ENCODE peak calls at places on chromosomes 16 and 17, in seven cellular contexts. One of them, this sample, is unnamed. For H3K4me1, the result is how much of the 10 kb centered on the place peaks cover.

GRCh38 chr16:31003744-31004143 is 6.7 kb downstream of the STX1B start:
- DNase-seq in gastrocnemius medialis: no peak
- DNase-seq in aorta: no peak
- DNase-seq in body of pancreas: no peak
- DNase-seq in stomach: no peak
- DNase-seq in CD8-positive, alpha-beta T cell: no peak
- DNase-seq in uterus: no peak
- DNase-seq in this sample: no peak

GRCh38 chr17:57266842-57267241 is 10.5 kb downstream of the MSI2 start:
- DNase-seq in gastrocnemius medialis: no peak
- DNase-seq in aorta: no peak
- DNase-seq in body of pancreas: no peak
- DNase-seq in stomach: no peak
- DNase-seq in CD8-positive, alpha-beta T cell: no peak
- DNase-seq in uterus: no peak
- DNase-seq in this sample: no peak

GRCh38 chr16:77993586-77993985 is 28.8 kb upstream of the CLEC3A start:
- DNase-seq in gastrocnemius medialis: no peak
- DNase-seq in aorta: no peak
- DNase-seq in body of pancreas: no peak
- DNase-seq in stomach: no peak
- DNase-seq in CD8-positive, alpha-beta T cell: no peak
- DNase-seq in uterus: peak
- DNase-seq in this sample: no peak

GRCh38 chr16:11229906-11230305 is 26.1 kb downstream of the SOCS1 start:
- DNase-seq in gastrocnemius medialis: no peak
- DNase-seq in aorta: no peak
- DNase-seq in body of pancreas: peak
- DNase-seq in stomach: peak
- DNase-seq in CD8-positive, alpha-beta T cell: no peak
- DNase-seq in uterus: no peak
- DNase-seq in this sample: no peak

GRCh38 chr17:82868715-82869131 is 28.9 kb upstream of the ZNF750 start:
- DNase-seq in gastrocnemius medialis: no peak
- DNase-seq in aorta: peak
- DNase-seq in body of pancreas: no peak
- DNase-seq in stomach: no peak
- DNase-seq in CD8-positive, alpha-beta T cell: no peak
- DNase-seq in uterus: no peak
- DNase-seq in this sample: peak

GRCh38 chr17:17349724-17350106 is 46.5 kb downstream of the NT5M start:
- DNase-seq in gastrocnemius medialis: no peak
- DNase-seq in aorta: peak
- DNase-seq in body of pancreas: no peak
- DNase-seq in stomach: no peak
- DNase-seq in CD8-positive, alpha-beta T cell: no peak
- DNase-seq in uterus: no peak
- DNase-seq in this sample: no peak

GRCh38 chr17:28227278-28228108 is 91.5 kb upstream of the TMEM97 start:
- DNase-seq in gastrocnemius medialis: no peak
- DNase-seq in aorta: peak
- DNase-seq in body of pancreas: peak
- DNase-seq in stomach: peak
- DNase-seq in CD8-positive, alpha-beta T cell: no peak
- DNase-seq in uterus: no peak
- DNase-seq in this sample: peak

GRCh38 chr17:17696075-17696474 is 14.8 kb downstream of the RAI1 start:
- DNase-seq in gastrocnemius medialis: no peak
- DNase-seq in aorta: no peak
- DNase-seq in body of pancreas: no peak
- DNase-seq in stomach: no peak
- DNase-seq in CD8-positive, alpha-beta T cell: no peak
- DNase-seq in uterus: no peak
- DNase-seq in this sample: no peak

GRCh38 chr16:20871935-20872815 is 28.0 kb downstream of the DCUN1D3 start:
- DNase-seq in gastrocnemius medialis: no peak
- DNase-seq in aorta: no peak
- DNase-seq in body of pancreas: no peak
- DNase-seq in stomach: no peak
- DNase-seq in CD8-positive, alpha-beta T cell: no peak
- DNase-seq in uterus: no peak
- DNase-seq in this sample: no peak

GRCh38 chr17:12137859-12138258 is 117.2 kb downstream of the MAP2K4 start:
- DNase-seq in gastrocnemius medialis: no peak
- DNase-seq in aorta: no peak
- DNase-seq in body of pancreas: no peak
- DNase-seq in stomach: no peak
- DNase-seq in CD8-positive, alpha-beta T cell: no peak
- DNase-seq in uterus: no peak
- DNase-seq in this sample: no peak

GRCh38 chr17:35849469-35850348 is 19.0 kb downstream of the HEATR9 start:
- DNase-seq in gastrocnemius medialis: no peak
- DNase-seq in aorta: no peak
- DNase-seq in body of pancreas: peak
- DNase-seq in stomach: peak
- DNase-seq in CD8-positive, alpha-beta T cell: peak
- DNase-seq in uterus: no peak
- DNase-seq in this sample: no peak

GRCh38 chr17:59619313-59620063 is at the start of gene CLTC:
- DNase-seq in gastrocnemius medialis: peak
- DNase-seq in aorta: peak
- DNase-seq in body of pancreas: peak
- DNase-seq in stomach: peak
- DNase-seq in CD8-positive, alpha-beta T cell: peak
- DNase-seq in uterus: peak
- DNase-seq in this sample: peak

GRCh38 chr16:2234813-2235170 is 1.5 kb upstream of the DNASE1L2 start:
- DNase-seq in gastrocnemius medialis: no peak
- DNase-seq in aorta: no peak
- DNase-seq in body of pancreas: no peak
- DNase-seq in stomach: no peak
- DNase-seq in CD8-positive, alpha-beta T cell: no peak
- DNase-seq in uterus: no peak
- DNase-seq in this sample: no peak

GRCh38 chr16:2235234-2235651 is 1.0 kb upstream of the DNASE1L2 start:
- DNase-seq in gastrocnemius medialis: no peak
- DNase-seq in aorta: no peak
- DNase-seq in body of pancreas: no peak
- DNase-seq in stomach: no peak
- DNase-seq in CD8-positive, alpha-beta T cell: no peak
- DNase-seq in uterus: no peak
- DNase-seq in this sample: no peak

GRCh38 chr16:2236362-2237075 is at the start of gene DNASE1L2:
- DNase-seq in gastrocnemius medialis: no peak
- DNase-seq in aorta: no peak
- DNase-seq in body of pancreas: peak
- DNase-seq in stomach: peak
- DNase-seq in CD8-positive, alpha-beta T cell: no peak
- DNase-seq in uterus: no peak
- DNase-seq in this sample: no peak

GRCh38 chr16:2237076-2237551 is 870 bp downstream of the DNASE1L2 start:
- DNase-seq in gastrocnemius medialis: no peak
- DNase-seq in aorta: no peak
- DNase-seq in body of pancreas: no peak
- DNase-seq in stomach: no peak
- DNase-seq in CD8-positive, alpha-beta T cell: no peak
- DNase-seq in uterus: no peak
- DNase-seq in this sample: no peak

GRCh38 chr16:2235695-2236361 is 416 bp upstream of the DNASE1L2 start:
- DNase-seq in gastrocnemius medialis: no peak
- DNase-seq in aorta: no peak
- DNase-seq in body of pancreas: no peak
- DNase-seq in stomach: no peak
- DNase-seq in CD8-positive, alpha-beta T cell: no peak
- DNase-seq in uterus: no peak
- DNase-seq in this sample: no peak
- H3K4me1 ChIP-seq in gastrocnemius medialis: under half
- H3K4me1 ChIP-seq in aorta: under half
- H3K4me1 ChIP-seq in body of pancreas: under half
- H3K4me1 ChIP-seq in stomach: under half
- H3K4me1 ChIP-seq in CD8-positive, alpha-beta T cell: under half
- H3K4me1 ChIP-seq in uterus: under half
- H3K4me1 ChIP-seq in this sample: under half

GRCh38 chr17:48541036-48541573 is 3.8 kb downstream of the HOXB2 start:
- DNase-seq in gastrocnemius medialis: no peak
- DNase-seq in aorta: no peak
- DNase-seq in body of pancreas: no peak
- DNase-seq in stomach: no peak
- DNase-seq in CD8-positive, alpha-beta T cell: no peak
- DNase-seq in uterus: no peak
- DNase-seq in this sample: no peak

GRCh38 chr17:48543854-48544355 is 1.0 kb downstream of the HOXB2 start:
- DNase-seq in gastrocnemius medialis: no peak
- DNase-seq in aorta: peak
- DNase-seq in body of pancreas: no peak
- DNase-seq in stomach: no peak
- DNase-seq in CD8-positive, alpha-beta T cell: no peak
- DNase-seq in uterus: no peak
- DNase-seq in this sample: no peak

GRCh38 chr17:48541574-48542113 is 3.3 kb downstream of the HOXB2 start:
- DNase-seq in gastrocnemius medialis: no peak
- DNase-seq in aorta: peak
- DNase-seq in body of pancreas: no peak
- DNase-seq in stomach: no peak
- DNase-seq in CD8-positive, alpha-beta T cell: peak
- DNase-seq in uterus: peak
- DNase-seq in this sample: peak

GRCh38 chr17:48542956-48543853 is 1.7 kb downstream of the HOXB2 start:
- DNase-seq in gastrocnemius medialis: no peak
- DNase-seq in aorta: peak
- DNase-seq in body of pancreas: peak
- DNase-seq in stomach: no peak
- DNase-seq in CD8-positive, alpha-beta T cell: peak
- DNase-seq in uterus: no peak
- DNase-seq in this sample: peak

DNA sequence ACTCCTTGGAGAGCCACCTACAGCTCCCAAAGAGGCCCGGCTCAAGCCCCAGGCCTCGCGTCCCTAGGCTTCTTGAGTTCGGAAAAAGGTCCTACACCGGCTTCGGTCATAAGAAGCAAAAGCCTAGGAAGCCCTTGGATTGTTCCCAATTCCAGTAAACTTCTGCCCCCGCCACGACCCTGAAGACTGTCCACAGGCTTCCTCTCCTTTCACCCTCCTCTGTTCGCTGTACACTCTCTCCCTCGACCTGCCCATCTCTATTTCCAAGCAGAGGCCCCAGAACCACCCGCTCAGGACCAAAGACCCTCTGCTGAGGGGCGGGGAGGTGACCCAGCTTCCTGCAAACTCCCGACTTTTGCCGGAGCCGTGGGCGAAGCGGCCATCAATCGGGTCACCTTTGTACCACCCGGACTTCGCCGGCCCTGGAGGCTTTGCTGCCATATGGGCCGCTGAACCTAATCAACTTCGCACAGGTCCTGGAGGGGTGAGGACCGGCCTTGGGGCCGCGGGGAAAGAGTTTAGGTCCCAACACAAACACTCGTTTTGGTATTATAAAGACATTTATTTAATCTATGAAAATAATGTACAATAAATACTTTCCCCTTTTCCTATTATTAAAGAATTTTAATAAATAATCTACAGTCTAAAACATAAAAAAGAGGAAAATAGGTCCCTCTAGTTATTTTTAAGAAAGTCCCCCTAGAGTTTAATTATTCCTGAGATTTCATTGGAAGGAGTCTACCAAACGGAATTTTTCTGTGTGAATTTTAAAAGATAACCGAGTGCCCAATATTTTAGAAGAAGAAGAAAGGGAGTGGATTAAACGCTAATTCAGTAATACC is 2.6 kb downstream of the HOXB2 start:
- DNase-seq in gastrocnemius medialis: no peak
- DNase-seq in aorta: peak
- DNase-seq in body of pancreas: no peak
- DNase-seq in stomach: no peak
- DNase-seq in CD8-positive, alpha-beta T cell: peak
- DNase-seq in uterus: no peak
- DNase-seq in this sample: no peak
- H3K27ac ChIP-seq in gastrocnemius medialis: peak
- H3K27ac ChIP-seq in aorta: peak
- H3K27ac ChIP-seq in body of pancreas: peak
- H3K27ac ChIP-seq in stomach: peak
- H3K27ac ChIP-seq in CD8-positive, alpha-beta T cell: peak
- H3K27ac ChIP-seq in uterus: peak
- H3K27ac ChIP-seq in this sample: peak

DNA sequence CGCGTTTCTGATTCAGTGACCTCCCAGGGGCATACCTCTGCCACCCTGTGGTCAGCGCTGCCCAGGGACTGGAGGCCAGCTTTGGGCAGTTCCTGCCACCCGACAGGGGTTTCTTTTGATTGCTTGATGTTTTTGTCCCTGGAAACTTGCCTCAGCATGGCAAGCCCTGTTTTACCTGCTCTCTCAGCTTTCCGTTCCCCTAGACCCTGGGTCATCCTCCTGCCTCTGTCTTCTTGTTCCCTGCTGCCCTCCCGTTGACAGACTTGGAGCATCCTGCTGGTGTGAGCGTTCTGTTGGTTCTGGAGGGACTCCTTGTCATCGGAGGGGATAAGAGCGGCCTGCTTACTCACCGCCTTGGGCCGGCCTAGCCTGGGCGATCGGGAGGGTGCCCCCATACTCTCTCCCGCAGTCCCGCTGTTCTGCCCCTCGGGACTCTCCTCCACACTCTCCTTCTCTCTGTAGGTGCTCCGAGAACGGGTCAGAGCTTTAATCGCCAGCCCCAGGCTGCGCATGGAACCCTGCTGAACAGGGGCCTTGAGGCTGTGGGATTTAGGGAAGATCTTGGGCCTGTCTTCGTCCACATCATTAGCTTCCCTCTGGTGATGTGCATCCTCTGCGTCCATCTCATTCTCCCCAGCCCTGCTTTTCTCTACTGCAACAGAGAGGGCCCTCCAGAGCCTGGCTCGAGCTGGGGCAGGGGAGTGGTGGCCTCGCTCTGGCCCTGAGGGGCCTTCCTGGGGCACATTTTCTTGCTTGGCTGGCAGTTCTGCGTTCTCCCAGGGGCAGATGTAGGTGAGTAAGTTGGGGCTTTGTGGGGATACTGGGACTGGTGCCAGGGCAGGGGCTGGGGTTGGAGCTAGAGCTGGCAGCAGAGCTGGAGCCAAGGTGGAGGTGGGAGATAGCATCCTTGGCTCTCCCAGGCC is 13.7 kb downstream of the GPR179 start:
- DNase-seq in gastrocnemius medialis: no peak
- DNase-seq in aorta: peak
- DNase-seq in body of pancreas: no peak
- DNase-seq in stomach: no peak
- DNase-seq in CD8-positive, alpha-beta T cell: no peak
- DNase-seq in uterus: no peak
- DNase-seq in this sample: no peak
- H3K4me1 ChIP-seq in gastrocnemius medialis: under half
- H3K4me1 ChIP-seq in aorta: under half
- H3K4me1 ChIP-seq in body of pancreas: under half
- H3K4me1 ChIP-seq in stomach: under half
- H3K4me1 ChIP-seq in CD8-positive, alpha-beta T cell: under half
- H3K4me1 ChIP-seq in uterus: under half
- H3K4me1 ChIP-seq in this sample: under half

DNA sequence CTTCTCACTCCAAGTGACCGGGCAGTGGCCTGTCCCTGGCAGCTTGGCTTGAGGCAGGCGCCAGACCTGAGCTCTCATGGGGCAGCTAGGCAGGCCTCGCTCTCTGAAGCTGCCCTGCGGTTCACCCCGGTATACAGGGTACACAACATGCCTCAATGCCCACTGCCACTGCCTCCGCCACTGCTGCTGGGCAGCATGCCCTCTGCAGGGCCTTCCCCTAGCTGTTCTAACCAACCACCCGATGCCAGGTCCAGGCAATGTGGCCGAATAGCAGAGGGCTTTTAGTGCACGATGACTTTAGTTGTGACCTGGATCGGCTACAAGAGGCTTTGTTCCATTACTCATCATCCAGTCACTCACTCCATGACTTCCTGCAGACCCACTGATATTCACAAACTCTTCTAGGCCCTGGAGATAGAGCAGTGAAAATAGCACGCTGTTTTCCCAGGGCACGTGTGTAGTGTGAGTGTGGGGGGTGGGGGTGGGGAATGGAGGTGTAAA is 19.7 kb downstream of the CDC42EP4 start:
- DNase-seq in gastrocnemius medialis: peak
- DNase-seq in aorta: peak
- DNase-seq in body of pancreas: peak
- DNase-seq in stomach: peak
- DNase-seq in CD8-positive, alpha-beta T cell: no peak
- DNase-seq in uterus: no peak
- DNase-seq in this sample: peak
- H3K27ac ChIP-seq in gastrocnemius medialis: peak
- H3K27ac ChIP-seq in aorta: peak
- H3K27ac ChIP-seq in body of pancreas: peak
- H3K27ac ChIP-seq in stomach: peak
- H3K27ac ChIP-seq in CD8-positive, alpha-beta T cell: no peak
- H3K27ac ChIP-seq in uterus: peak
- H3K27ac ChIP-seq in this sample: peak